ENCODE peak calls at places on chromosomes 12 and 14, in nine cellular contexts. M is dermis blood vessel endothelial cell, K is NCI-H524, V is astrocyte of the spinal cord, U is NCI-H1694 treated with DMSO at 0.1 percent for 48 hours, X is RPMI7951, I is GM12892, S is LNCaP clone FGC, N is HuH-7.5. O is an unnamed sample.

GRCh38 chr12:24850486-24850885 is 98.4 kb downstream of the BCAT1 start:
- DNase-seq in M (peak), K (peak), V (no peak), U (no peak), X (no peak), I (no peak), S (no peak), N (no peak), O (no peak)

GRCh38 chr14:104278214-104278534 is 139.8 kb downstream of the KIF26A start:
- DNase-seq in M (no peak), K (no peak), V (no peak), U (no peak), X (no peak), I (no peak), S (no peak), N (no peak), O (no peak)

GRCh38 chr12:26690601-26691000 is 142.4 kb downstream of the ITPR2 start:
- DNase-seq in M (no peak), K (no peak), V (no peak), U (no peak), X (peak), I (no peak), S (no peak), N (no peak), O (no peak)

GRCh38 chr14:50714452-50715073 is 46.5 kb upstream of the SAV1 start:
- DNase-seq in M (peak), K (no peak), V (peak), U (peak), X (peak), I (no peak), S (no peak), N (peak), O (peak)

GRCh38 chr12:18140969-18141368 is 51.0 kb upstream of the RERGL start:
- DNase-seq in M (no peak), K (no peak), V (no peak), U (no peak), X (no peak), I (no peak), S (no peak), N (no peak), O (no peak)

GRCh38 chr14:54600685-54601084 is 33.8 kb downstream of the SAMD4A start:
- DNase-seq in M (no peak), K (no peak), V (no peak), U (no peak), X (peak), I (no peak), S (no peak), N (no peak), O (peak)

GRCh38 chr12:131112016-131112415 is 158.3 kb downstream of the ADGRD1 start:
- DNase-seq in M (no peak), K (no peak), V (peak), U (no peak), X (peak), I (no peak), S (no peak), N (no peak), O (peak)

GRCh38 chr12:100529951-100530350 is 43.5 kb upstream of the GAS2L3 start:
- DNase-seq in M (no peak), K (no peak), V (no peak), U (no peak), X (no peak), I (no peak), S (no peak), N (no peak), O (no peak)

GRCh38 chr12:7004287-7004803 is 13.9 kb downstream of the LPCAT3 start:
- DNase-seq in M (no peak), K (no peak), V (no peak), U (no peak), X (no peak), I (no peak), S (no peak), N (no peak), O (no peak)